ENCODE peak calls at places on chromosomes 2 and 18, in five cellular contexts. O is HepG2, V is K562, D is GM12878, L is H1. M is an unnamed sample.

GRCh38 chr2:29923110-29923721 is 1.8 kb upstream of the ALK start:
- DNase-seq in V (peak; percentile 60), L (peak; percentile 58), O (peak; percentile 68), D (no peak), M (peak; percentile 39)

GRCh38 chr2:28828382-28828781 is 17.7 kb downstream of the SPDYA start:
- DNase-seq in L (no peak), D (no peak), O (no peak), V (no peak), M (no peak)

GRCh38 chr2:163553601-163554000 is 182.2 kb downstream of the FIGN start:
- DNase-seq in V (no peak), L (no peak), O (no peak), D (no peak), M (no peak)

GRCh38 chr2:55567298-55567697 is 47.8 kb downstream of the CFAP36 start:
- DNase-seq in L (no peak), D (no peak), O (no peak), V (no peak), M (no peak)

GRCh38 chr2:33673937-33674336 is 74.8 kb upstream of the FAM98A start:
- DNase-seq in L (no peak), V (no peak), O (no peak), D (no peak), M (no peak)

GRCh38 chr2:72770879-72771461 is 54.9 kb downstream of the EXOC6B start:
- DNase-seq in L (no peak), V (peak; percentile 59), D (peak; percentile 37), O (peak; percentile 83), M (peak; percentile 17)

GRCh38 chr2:237720962-237721361 is 77.6 kb upstream of the RBM44 start:
- DNase-seq in O (no peak), L (no peak), D (no peak), V (no peak), M (no peak)

GRCh38 chr18:6683112-6683876 is 46.2 kb upstream of the ARHGAP28 start:
- DNase-seq in O (no peak), D (no peak), L (peak; percentile 62), V (peak; percentile 98), M (no peak)

GRCh38 chr2:67388680-67389079 is 8.5 kb upstream of the ETAA1 start:
- DNase-seq in O (no peak), D (no peak), L (no peak), V (no peak), M (no peak)

GRCh38 chr18:60060578-60060977 is 160.8 kb downstream of the PMAIP1 start:
- DNase-seq in V (no peak), L (no peak), D (no peak), O (no peak), M (no peak)

GRCh38 chr2:129812071-129812470 is 167.4 kb upstream of the RAB6C start:
- DNase-seq in D (peak; percentile 33), O (peak; percentile 20), L (no peak), V (no peak), M (no peak)

GRCh38 chr2:54067851-54068375 is 47.5 kb upstream of the ACYP2 start:
- DNase-seq in V (no peak), D (no peak), O (no peak), L (no peak), M (no peak)

GRCh38 chr2:29841386-29842004 is 79.9 kb downstream of the ALK start:
- DNase-seq in D (peak; percentile 7), L (peak; percentile 59), O (peak; percentile 30), V (peak; percentile 55), M (peak; percentile 9)

GRCh38 chr2:26399781-26400376 is 1.8 kb upstream of the DRC1 start:
- DNase-seq in O (no peak), L (no peak), D (no peak), V (no peak), M (no peak)

GRCh38 chr2:134217316-134217715 is 36.6 kb upstream of the MGAT5 start:
- DNase-seq in L (no peak), V (no peak), D (no peak), O (no peak), M (no peak)

GRCh38 chr2:135030826-135031225 is 16.4 kb downstream of the MAP3K19 start:
- DNase-seq in O (peak; percentile 41), L (no peak), V (peak; percentile 19), D (no peak), M (no peak)

GRCh38 chr18:2811416-2811815 is 35.4 kb upstream of the EMILIN2 start:
- DNase-seq in V (no peak), L (no peak), D (no peak), O (no peak), M (no peak)

GRCh38 chr18:2818281-2818680 is 28.5 kb upstream of the EMILIN2 start:
- DNase-seq in O (no peak), V (no peak), D (no peak), L (no peak), M (no peak)

GRCh38 chr18:2814928-2815327 is 31.9 kb upstream of the EMILIN2 start:
- DNase-seq in D (no peak), V (no peak), O (no peak), L (no peak), M (no peak)
- TF ChIP-seq TAF1 in D (no peak), V (no peak), O (no peak), L (no peak), M (no peak)

DNA sequence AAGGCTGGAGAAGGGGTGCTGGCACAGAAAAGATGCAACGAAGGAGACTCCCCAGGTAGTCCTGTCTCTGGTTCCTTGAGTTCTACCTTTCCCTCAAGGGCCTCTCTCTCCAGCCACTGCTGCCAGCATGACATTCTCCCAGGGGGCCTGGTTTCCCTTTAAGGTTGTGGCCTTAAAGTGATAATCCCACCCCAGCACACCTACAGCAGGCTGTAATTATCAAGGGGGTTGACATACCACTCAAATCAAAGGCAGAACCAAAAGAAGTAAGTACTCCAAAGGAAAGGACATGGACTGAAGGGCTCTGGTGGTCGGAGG is 127.4 kb upstream of the MSH6 start:
- DNase-seq in V (no peak), D (no peak), L (no peak), O (no peak), M (no peak)
- TF ChIP-seq POLR2A in V (no peak), D (no peak), L (peak; percentile 59), O (no peak), M (peak; percentile 58)

DNA sequence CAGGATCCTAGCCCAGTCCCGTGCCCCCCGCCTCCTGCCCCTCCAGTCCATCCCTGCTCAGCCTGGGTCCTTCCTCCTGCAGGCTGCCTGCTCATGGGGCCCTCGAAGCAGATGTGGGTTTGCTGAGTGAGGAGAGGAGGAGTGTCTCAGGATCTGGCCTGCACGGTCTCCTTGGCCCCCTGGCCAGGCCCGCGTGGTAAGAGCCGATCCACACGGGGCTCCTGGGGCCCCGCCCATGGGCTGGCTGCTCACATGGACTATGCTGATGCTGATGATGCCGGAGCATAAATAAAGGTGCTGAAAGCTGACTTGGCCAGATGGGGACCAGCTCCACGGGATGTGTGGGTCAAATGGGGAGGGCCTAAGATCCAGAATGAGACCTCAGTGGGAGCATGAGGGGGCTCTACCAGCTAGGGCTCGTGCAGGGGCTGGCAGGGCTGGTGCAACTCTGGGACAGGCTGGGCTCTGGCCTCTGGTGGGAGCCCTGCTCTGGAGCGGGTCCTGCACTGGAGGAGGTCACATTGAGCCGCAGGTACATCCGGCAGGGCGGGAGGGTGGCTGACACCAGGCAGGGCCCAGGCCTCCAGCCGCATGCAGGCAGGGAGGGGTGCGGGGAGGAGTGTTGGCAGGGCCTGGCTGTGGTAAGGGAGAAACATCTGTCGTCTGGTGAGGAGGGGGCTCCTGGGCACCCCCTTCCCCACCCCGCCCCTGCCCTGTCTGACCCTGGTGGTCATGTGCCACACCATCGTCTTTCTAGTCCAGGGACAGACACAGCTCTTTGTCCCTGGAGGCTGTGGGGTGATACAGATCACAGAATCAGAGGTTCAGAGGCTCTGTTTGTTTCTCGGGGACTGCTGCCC is 275.3 kb upstream of the HDAC4 start:
- DNase-seq in O (no peak), V (no peak), L (no peak), D (no peak), M (no peak)
- TF ChIP-seq TAF1 in O (no peak), V (no peak), L (no peak), D (no peak), M (no peak)

DNA sequence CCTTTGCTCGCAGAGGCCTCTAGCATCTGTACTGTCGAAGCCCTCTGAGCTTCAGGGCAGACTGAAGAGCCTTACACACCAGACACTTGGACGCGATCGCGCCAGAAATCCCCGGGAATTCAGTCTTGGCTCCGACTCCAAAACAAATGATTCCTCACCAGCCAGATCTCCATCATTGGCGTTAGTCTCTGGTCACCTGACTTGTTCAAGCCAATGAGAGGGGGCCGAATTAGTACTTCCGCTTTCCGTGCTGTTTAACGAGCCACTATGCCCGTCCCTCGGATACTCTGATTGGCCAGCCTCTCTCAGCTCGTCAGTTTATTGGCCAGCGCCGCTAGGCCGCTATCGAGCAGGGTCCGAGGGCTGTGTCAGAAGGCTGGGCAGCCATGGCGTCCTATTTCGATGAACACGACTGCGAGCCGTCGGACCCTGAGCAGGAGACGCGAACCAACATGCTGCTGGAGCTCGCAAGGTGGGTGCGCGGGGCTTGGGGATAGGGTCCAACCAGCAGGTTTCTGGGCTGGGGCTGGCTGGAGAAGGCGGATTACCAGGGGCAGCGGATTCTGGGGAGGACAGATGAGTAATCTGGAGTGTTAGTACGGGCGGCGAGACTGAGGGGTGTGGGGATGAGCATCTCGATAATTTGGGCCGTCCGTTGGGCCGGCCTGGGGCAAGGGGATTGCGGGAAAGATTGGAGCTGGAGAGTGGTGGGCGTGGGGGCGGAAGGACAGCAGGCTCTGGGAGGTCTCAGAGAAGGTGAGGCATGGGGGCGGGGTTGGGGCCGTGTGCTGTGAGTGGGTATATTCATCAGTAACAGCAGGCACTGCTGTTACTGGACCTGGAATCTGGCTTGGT is at the start of gene RNF181:
- DNase-seq in O (peak; percentile 99), D (peak; percentile 94), L (peak; percentile 91), V (peak; percentile 99), M (peak; percentile 97)
- TF ChIP-seq POLR2A in O (peak; percentile 77), D (peak; percentile 97), L (peak; percentile 78), V (peak; percentile 93), M (peak; percentile 78)

GRCh38 chr2:23480991-23481797 is 96.2 kb downstream of the KLHL29 start:
- DNase-seq in D (no peak), O (peak; percentile 20), V (no peak), L (no peak), M (no peak)
- TF ChIP-seq TAF1 in D (no peak), O (no peak), V (no peak), L (no peak), M (no peak)

DNA sequence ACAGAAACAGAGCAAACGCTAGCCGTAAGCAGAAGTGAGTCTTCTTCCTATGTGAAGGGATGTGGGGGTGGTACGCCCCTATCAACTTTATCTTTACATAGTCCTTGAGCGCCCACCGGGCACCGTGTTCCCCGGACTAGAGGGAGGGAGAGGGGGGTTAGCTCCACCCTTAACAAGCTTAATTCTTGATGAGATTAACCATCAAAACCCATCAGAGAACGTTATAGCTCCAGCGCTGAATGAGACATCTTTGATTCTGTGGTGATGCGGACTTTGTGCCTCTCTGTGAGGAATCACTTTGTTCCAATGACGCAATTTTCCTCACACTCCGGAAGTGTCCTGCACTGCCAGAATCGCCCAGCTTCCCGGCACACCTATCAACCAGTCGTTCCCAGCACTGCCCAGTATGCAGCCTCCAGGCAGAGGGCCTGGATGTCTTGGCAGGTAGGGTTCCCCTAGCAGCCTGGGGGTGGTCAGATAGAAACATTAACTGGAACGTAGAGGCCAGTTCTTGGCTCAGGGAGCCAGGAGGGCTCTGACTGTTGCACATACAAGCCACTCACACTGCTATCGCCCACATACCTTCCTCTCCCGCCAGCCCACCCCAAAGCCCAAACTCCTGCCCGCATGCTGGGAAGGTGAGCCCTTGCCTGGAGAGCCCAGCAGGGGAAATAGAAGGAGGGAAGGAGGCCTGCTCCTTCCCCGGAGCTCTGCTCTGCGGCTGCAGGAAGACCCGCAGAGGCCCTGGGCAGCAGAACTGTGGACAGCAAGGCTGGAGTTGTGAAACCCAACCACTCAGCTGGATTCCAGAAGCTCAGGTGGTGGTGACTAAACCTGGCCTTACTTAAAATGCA is 1.9 kb upstream of the ODC1 start:
- DNase-seq in O (peak; percentile 93), V (no peak), D (no peak), L (no peak), M (no peak)
- TF ChIP-seq POLR2A in O (peak; percentile 93), V (no peak), D (no peak), L (no peak), M (no peak)

GRCh38 chr2:141041281-141041680 is 1089.5 kb downstream of the LRP1B start:
- DNase-seq in L (no peak), O (no peak), V (no peak), D (no peak), M (no peak)
- TF ChIP-seq TAF1 in L (no peak), O (no peak), V (no peak), D (no peak), M (no peak)